ENCODE peak calls at places on chromosome 22, in five cellular contexts. O is heart right ventricle, P is PC-3, Q is colonic mucosa, G is AG04450. R is an unnamed sample.

GRCh38 chr22:28718044-28718443 is 23.6 kb downstream of the CHEK2 start:
- DNase-seq in O (no peak), P (no peak), Q (no peak), G (no peak), R (no peak)

GRCh38 chr22:33996824-33997223 is 76.5 kb upstream of the LARGE1 start:
- DNase-seq in O (no peak), P (no peak), Q (no peak), G (no peak), R (no peak)

GRCh38 chr22:37197451-37198289 is 9.6 kb upstream of the C1QTNF6 start:
- DNase-seq in O (peak), P (peak), Q (peak), G (no peak), R (no peak)

GRCh38 chr22:27212617-27213177 is 555.3 kb downstream of the MIAT start:
- DNase-seq in O (peak), P (no peak), Q (peak), G (peak), R (no peak)

GRCh38 chr22:35072939-35073338 is 7.0 kb downstream of the ISX start:
- DNase-seq in O (no peak), P (peak), Q (no peak), G (no peak), R (no peak)

GRCh38 chr22:23282986-23283385 is 102.7 kb downstream of the BCR start:
- DNase-seq in O (no peak), P (no peak), Q (no peak), G (no peak), R (no peak)

GRCh38 chr22:19358703-19359553 is 67.4 kb upstream of the CLTCL1 start:
- DNase-seq in O (no peak), P (no peak), Q (no peak), G (no peak), R (no peak)

GRCh38 chr22:26797910-26798309 is 140.5 kb downstream of the MIAT start:
- DNase-seq in O (no peak), P (no peak), Q (no peak), G (no peak), R (no peak)

GRCh38 chr22:26892401-26893033 is 235.1 kb downstream of the MIAT start:
- DNase-seq in O (no peak), P (no peak), Q (no peak), G (no peak), R (no peak)

GRCh38 chr22:19038728-19039447 is 83.3 kb downstream of the DGCR2 start:
- DNase-seq in O (no peak), P (no peak), Q (no peak), G (no peak), R (no peak)

GRCh38 chr22:49161002-49161850 is 666.4 kb downstream of the BRD1 start:
- DNase-seq in O (no peak), P (no peak), Q (no peak), G (no peak), R (no peak)

GRCh38 chr22:38201371-38201717 is 450 bp upstream of the MAFF start:
- DNase-seq in O (no peak), P (no peak), Q (no peak), G (no peak), R (no peak)
- H3K4me3 ChIP-seq in O (peak), P (peak), Q (peak), G (peak), R (peak)

GRCh38 chr22:25111579-25112517 is 87.8 kb upstream of the CRYBB3 start:
- DNase-seq in O (no peak), P (no peak), Q (peak), G (no peak), R (no peak)
- H3K4me3 ChIP-seq in O (peak), P (peak), Q (peak), G (peak), R (peak)

GRCh38 chr22:44728761-44729261 is 23.6 kb upstream of the ARHGAP8 start:
- DNase-seq in O (peak), P (no peak), Q (no peak), G (no peak), R (no peak)

GRCh38 chr22:44730490-44731356 is 21.7 kb upstream of the ARHGAP8 start:
- DNase-seq in O (no peak), P (no peak), Q (no peak), G (no peak), R (no peak)

GRCh38 chr22:44729391-44730012 is 22.9 kb upstream of the ARHGAP8 start:
- DNase-seq in O (peak), P (no peak), Q (no peak), G (no peak), R (no peak)

GRCh38 chr22:44731357-44731970 is 20.9 kb upstream of the ARHGAP8 start:
- DNase-seq in O (no peak), P (no peak), Q (no peak), G (no peak), R (no peak)

DNA sequence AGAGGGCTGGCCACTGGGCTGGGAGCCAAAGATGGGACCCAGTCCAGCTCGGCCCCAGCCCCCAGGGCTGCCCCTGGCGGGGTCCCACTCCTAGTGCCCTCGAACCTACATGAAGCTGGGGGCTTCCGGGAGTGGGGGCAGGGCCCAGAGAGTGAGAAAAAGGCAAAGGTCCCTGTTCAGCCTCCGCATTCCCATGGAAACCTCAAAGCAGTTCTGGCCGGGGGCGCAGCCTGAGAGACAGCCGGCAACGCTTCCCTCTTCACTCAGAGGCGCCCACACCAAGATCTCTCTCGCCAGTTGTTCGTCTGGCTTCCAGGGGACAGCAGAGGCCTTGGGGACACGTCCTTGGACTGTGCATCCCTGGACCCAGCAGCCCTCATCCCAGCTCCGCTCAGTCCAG is 22.3 kb upstream of the ARHGAP8 start:
- DNase-seq in O (no peak), P (no peak), Q (no peak), G (no peak), R (no peak)
- H3K4me3 ChIP-seq in O (peak), P (no peak), Q (no peak), G (no peak), R (no peak)

GRCh38 chr22:46547179-46547882 is 9.9 kb upstream of the CELSR1 start:
- DNase-seq in O (peak), P (no peak), Q (no peak), G (no peak), R (no peak)
- H3K4me3 ChIP-seq in O (peak), P (no peak), Q (no peak), G (no peak), R (no peak)

GRCh38 chr22:42608481-42609361 is 6.0 kb downstream of the POLDIP3 start:
- DNase-seq in O (no peak), P (peak), Q (no peak), G (peak), R (no peak)
- H3K4me3 ChIP-seq in O (no peak), P (no peak), Q (no peak), G (peak), R (no peak)

GRCh38 chr22:22180738-22181514 is 63.7 kb upstream of the VPREB1 start:
- DNase-seq in O (no peak), P (no peak), Q (no peak), G (no peak), R (no peak)
- H3K4me3 ChIP-seq in O (no peak), P (no peak), Q (no peak), G (no peak), R (no peak)

R was measured in Jurkat, Clone E6-1.